ENCODE peak calls at places on chromosomes 4 and X, in seven cellular contexts. Z is H9, R is dorsolateral prefrontal cortex, E is AG10803, B is endodermal cell, S is AG09319, P is esophagus squamous epithelium. C is an unnamed sample.

GRCh38 chrX:112784692-112785091 is 55.9 kb downstream of the AMOT start:
- DNase-seq in Z (no peak), R (peak; percentile 36), E (no peak), B (no peak), S (no peak), P (no peak), C (no peak)

GRCh38 chrX:38052096-38052495 is 45.7 kb downstream of the SYTL5 start:
- DNase-seq in Z (no peak), R (no peak), E (peak; percentile 80), B (no peak), S (peak; percentile 27), P (no peak), C (no peak)

GRCh38 chr4:891747-892146 is 40.4 kb downstream of the GAK start:
- DNase-seq in Z (peak; percentile 70), R (no peak), E (no peak), B (peak; percentile 86), S (no peak), P (no peak), C (no peak)

GRCh38 chr4:6499241-6499605 is 26.8 kb upstream of the PPP2R2C start:
- DNase-seq in Z (peak; percentile 34), R (no peak), E (no peak), B (no peak), S (no peak), P (no peak), C (no peak)

GRCh38 chr4:76641758-76642157 is 206.7 kb downstream of the SHROOM3 start:
- DNase-seq in Z (no peak), R (no peak), E (no peak), B (no peak), S (no peak), P (no peak), C (no peak)

GRCh38 chr4:48968814-48969213 is 17.3 kb upstream of the CWH43 start:
- DNase-seq in Z (no peak), R (no peak), E (peak; percentile 61), B (no peak), S (peak; percentile 23), P (no peak), C (no peak)

GRCh38 chr4:4995103-4995761 is 24.0 kb downstream of the CYTL1 start:
- DNase-seq in Z (peak; percentile 90), R (peak; percentile 75), E (peak; percentile 68), B (peak; percentile 95), S (peak; percentile 40), P (no peak), C (no peak)

GRCh38 chr4:83644677-83645639 is 109.0 kb downstream of the GPAT3 start:
- DNase-seq in Z (no peak), R (no peak), E (peak; percentile 61), B (peak; percentile 59), S (peak; percentile 30), P (no peak), C (no peak)

GRCh38 chrX:48761674-48762471 is at the start of gene GLOD5:
- DNase-seq in Z (peak; percentile 85), R (peak; percentile 26), E (peak; percentile 7), B (peak; percentile 88), S (no peak), P (no peak), C (no peak)

GRCh38 chrX:22800360-22800759 is 199.4 kb upstream of the DDX53 start:
- DNase-seq in Z (no peak), R (no peak), E (peak; percentile 83), B (no peak), S (peak; percentile 50), P (no peak), C (no peak)

GRCh38 chr4:89101256-89102161 is 9.8 kb upstream of the TIGD2 start:
- DNase-seq in Z (no peak), R (no peak), E (no peak), B (no peak), S (no peak), P (no peak), C (no peak)

GRCh38 chrX:37745354-37745753 is 34.5 kb upstream of the CYBB start:
- DNase-seq in Z (peak; percentile 57), R (peak; percentile 82), E (peak; percentile 55), B (peak; percentile 88), S (peak; percentile 18), P (no peak), C (peak; percentile 54)

GRCh38 chr4:39166177-39166576 is 16.2 kb upstream of the WDR19 start:
- DNase-seq in Z (no peak), R (no peak), E (no peak), B (no peak), S (no peak), P (no peak), C (no peak)

GRCh38 chrX:50827996-50828395 is 14.0 kb upstream of the SHROOM4 start:
- DNase-seq in Z (no peak), R (no peak), E (peak; percentile 2), B (no peak), S (no peak), P (no peak), C (no peak)

GRCh38 chrX:55142919-55143310 is 54.1 kb downstream of the PAGE2 start:
- DNase-seq in Z (no peak), R (no peak), E (no peak), B (no peak), S (no peak), P (no peak), C (no peak)

GRCh38 chr4:61277785-61278184 is 77.7 kb downstream of the ADGRL3 start:
- DNase-seq in Z (no peak), R (no peak), E (no peak), B (no peak), S (no peak), P (no peak), C (no peak)

GRCh38 chr4:70997068-70997467 is 3.6 kb downstream of the DCK start:
- DNase-seq in Z (no peak), R (no peak), E (no peak), B (no peak), S (no peak), P (no peak), C (no peak)

GRCh38 chr4:77395481-77395880 is 210.1 kb upstream of the CXCL13 start:
- DNase-seq in Z (no peak), R (no peak), E (no peak), B (no peak), S (no peak), P (no peak), C (no peak)

GRCh38 chrX:149762696-149763614 is 10.9 kb upstream of the HSFX1 start:
- DNase-seq in Z (no peak), R (no peak), E (no peak), B (peak; percentile 11), S (no peak), P (no peak), C (no peak)

GRCh38 chr4:146643812-146644401 is 5.2 kb downstream of the POU4F2 start:
- DNase-seq in Z (no peak), R (no peak), E (no peak), B (no peak), S (no peak), P (no peak), C (no peak)

GRCh38 chr4:8665406-8666360 is 73.1 kb downstream of the CPZ start:
- DNase-seq in Z (no peak), R (no peak), E (no peak), B (peak; percentile 29), S (no peak), P (no peak), C (no peak)

GRCh38 chrX:109537324-109537665 is 651 bp downstream of the NXT2 start:
- DNase-seq in Z (no peak), R (no peak), E (peak; percentile 78), B (no peak), S (peak; percentile 23), P (no peak), C (no peak)

GRCh38 chrX:23493941-23494374 is 159.3 kb downstream of the PTCHD1 start:
- DNase-seq in Z (no peak), R (no peak), E (no peak), B (no peak), S (no peak), P (no peak), C (no peak)

DNA sequence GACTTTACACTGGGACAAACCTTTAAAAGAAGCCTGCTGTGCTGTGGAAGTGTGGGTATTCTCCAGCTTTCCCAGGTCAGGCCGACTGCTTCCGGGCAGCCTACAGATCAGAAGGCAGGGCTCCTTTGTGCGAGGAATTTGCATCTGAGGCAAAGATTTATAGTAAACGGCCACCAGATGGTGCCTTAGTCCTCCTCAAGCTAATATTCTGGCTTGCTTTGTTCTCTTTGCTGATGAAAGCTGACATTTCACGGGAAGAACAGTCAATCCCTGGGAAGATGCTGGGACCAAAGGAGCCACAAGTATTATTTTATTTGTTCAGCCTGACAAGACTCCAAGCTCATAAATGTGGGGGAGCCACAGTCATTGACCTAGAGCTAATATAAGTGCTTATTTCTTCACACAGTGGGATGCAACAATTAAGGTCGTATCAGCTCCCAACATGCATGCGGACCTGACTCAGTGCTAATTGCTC is 120.8 kb upstream of the TRIM2 start:
- DNase-seq in Z (peak; percentile 86), R (peak; percentile 58), E (peak; percentile 76), B (peak; percentile 91), S (peak; percentile 51), P (no peak), C (no peak)
- TF ChIP-seq CTCF in Z (peak; percentile 78), R (peak; percentile 85), E (peak; percentile 76), B (peak; percentile 79), S (peak; percentile 64), P (peak; percentile 70), C (no peak)

GRCh38 chr4:81919238-81919637 is 447.5 kb upstream of the RASGEF1B start:
- DNase-seq in Z (peak; percentile 38), R (no peak), E (no peak), B (peak; percentile 61), S (no peak), P (no peak), C (no peak)
- TF ChIP-seq CTCF in Z (peak; percentile 65), R (no peak), E (peak; percentile 21), B (peak; percentile 76), S (peak; percentile 6), P (no peak), C (no peak)

DNA sequence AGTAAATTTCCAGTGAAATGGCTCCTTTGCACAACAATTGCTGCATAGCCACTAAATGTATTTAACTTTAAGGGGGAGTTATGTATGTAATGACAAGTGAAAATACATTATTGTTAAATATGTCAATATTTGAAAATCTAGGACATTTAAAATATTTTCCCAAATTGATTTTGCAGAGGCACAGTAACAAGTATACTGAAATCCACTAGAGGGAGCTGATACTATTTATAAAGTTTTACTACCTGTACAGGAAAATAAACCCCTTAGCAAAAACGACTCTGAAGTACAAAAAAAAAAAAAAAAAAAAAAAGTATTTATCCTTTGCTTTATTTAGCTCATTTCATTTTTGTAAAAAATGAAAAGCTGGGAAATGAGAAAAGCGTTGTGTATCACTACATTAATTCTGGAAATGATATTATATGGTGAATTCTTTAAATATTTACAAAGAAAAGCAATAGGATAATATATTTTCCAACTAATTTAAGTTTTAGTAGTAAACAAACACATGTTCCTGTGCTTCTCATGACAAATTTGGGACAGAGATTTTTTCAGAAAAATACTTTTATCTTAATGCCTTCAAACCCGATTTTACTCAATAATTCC is 727.7 kb downstream of the DMD start:
- DNase-seq in Z (no peak), R (no peak), E (no peak), B (no peak), S (no peak), P (no peak), C (no peak)
- TF ChIP-seq CTCF in Z (peak; percentile 68), R (peak; percentile 44), E (no peak), B (peak; percentile 77), S (peak; percentile 7), P (no peak), C (no peak)

DNA sequence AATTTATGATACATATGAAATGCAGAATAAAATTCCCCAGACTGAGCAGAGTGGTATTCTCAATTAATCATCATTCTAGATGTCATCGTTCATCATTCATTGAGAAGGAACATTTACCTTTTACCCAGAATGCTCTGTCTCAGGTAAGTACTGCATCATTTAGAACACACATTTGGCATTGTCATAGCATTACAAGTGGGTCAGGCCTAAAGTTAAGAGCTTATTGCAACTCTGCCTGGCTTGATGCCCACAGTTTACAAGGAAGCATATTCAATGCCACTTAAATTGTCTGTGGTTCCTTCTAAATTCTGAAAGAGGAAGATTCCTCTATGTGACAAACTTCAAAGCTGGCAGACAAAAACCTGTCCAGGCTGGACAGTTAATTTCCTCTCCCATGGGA is 87.3 kb downstream of the CAMK2D start:
- DNase-seq in Z (no peak), R (no peak), E (peak; percentile 43), B (no peak), S (no peak), P (no peak), C (no peak)
- TF ChIP-seq CTCF in Z (no peak), R (no peak), E (no peak), B (no peak), S (no peak), P (no peak), C (no peak)